ENCODE peak calls at places on chromosome 17, in eight cellular contexts. F, N, V, P, I, S, H and A are unnamed samples.

GRCh38 chr17:73640691-73641090 is 3.6 kb downstream of the SDK2 start:
- DNase-seq in I (no peak), V (no peak), H (no peak), P (no peak), N (no peak), S (no peak), F (no peak), A (no peak)

GRCh38 chr17:60390881-60391418 is 983 bp downstream of the USP32 start:
- DNase-seq in H (no peak), S (peak; percentile 25), I (peak; percentile 4), P (no peak), F (peak; percentile 45), V (peak; percentile 25), N (peak; percentile 25), A (no peak)

GRCh38 chr17:75822800-75823166 is 21.4 kb downstream of the UNC13D start:
- DNase-seq in H (no peak), F (no peak), I (no peak), P (no peak), N (no peak), S (no peak), V (no peak), A (no peak)

GRCh38 chr17:10463402-10463801 is 6.0 kb downstream of the MYH4 start:
- DNase-seq in I (no peak), V (no peak), N (no peak), S (no peak), H (no peak), P (no peak), F (no peak), A (no peak)

GRCh38 chr17:31696184-31696602 is 162.9 kb downstream of the COPRS start:
- DNase-seq in I (no peak), V (no peak), N (peak; percentile 72), P (peak; percentile 60), S (no peak), F (no peak), H (peak; percentile 88), A (peak; percentile 81)

GRCh38 chr17:75111777-75112176 is 2.0 kb downstream of the ARMC7 start:
- DNase-seq in F (no peak), P (no peak), S (no peak), I (no peak), N (no peak), V (no peak), H (no peak), A (no peak)

GRCh38 chr17:75032896-75033294 is 13.9 kb downstream of the ATP5PD start:
- DNase-seq in V (no peak), F (peak; percentile 48), N (peak; percentile 34), P (no peak), S (peak; percentile 52), H (no peak), I (no peak), A (no peak)

GRCh38 chr17:49741692-49742076 is 22.2 kb downstream of the FAM117A start:
- DNase-seq in H (no peak), N (no peak), P (no peak), S (no peak), V (no peak), I (no peak), F (peak; percentile 57), A (no peak)

GRCh38 chr17:48483471-48484131 is 47.2 kb downstream of the HOXB1 start:
- DNase-seq in V (no peak), P (no peak), S (no peak), N (no peak), H (no peak), I (peak; percentile 66), F (no peak), A (peak; percentile 70)

GRCh38 chr17:65314212-65314611 is 177.0 kb downstream of the RGS9 start:
- DNase-seq in H (no peak), V (no peak), S (no peak), N (no peak), P (no peak), F (no peak), I (no peak), A (no peak)

GRCh38 chr17:55453836-55454557 is 32.4 kb upstream of the MMD start:
- DNase-seq in F (no peak), V (no peak), I (no peak), N (no peak), S (no peak), P (no peak), H (no peak), A (no peak)

GRCh38 chr17:50461550-50462132 is 7.0 kb downstream of the CHAD start:
- DNase-seq in I (no peak), P (no peak), N (no peak), H (no peak), F (no peak), V (no peak), S (no peak), A (no peak)

GRCh38 chr17:4599505-4600281 is 15.4 kb downstream of the SMTNL2 start:
- DNase-seq in I (no peak), N (no peak), F (peak; percentile 75), V (no peak), H (peak; percentile 73), P (peak; percentile 94), S (no peak), A (peak; percentile 83)

GRCh38 chr17:78315355-78316114 is 44.3 kb downstream of the SOCS3 start:
- DNase-seq in V (no peak), H (peak; percentile 76), P (no peak), F (no peak), S (peak; percentile 99), I (peak; percentile 87), N (peak; percentile 86), A (no peak)

GRCh38 chr17:16352838-16353701 is at the start of gene CENPV:
- DNase-seq in H (peak; percentile 32), V (peak; percentile 73), P (peak; percentile 96), N (peak; percentile 28), I (peak; percentile 66), F (peak; percentile 64), S (peak; percentile 91), A (peak; percentile 56)

GRCh38 chr17:34519286-34519685 is 60.1 kb upstream of the TMEM132E start:
- DNase-seq in I (peak; percentile 20), V (no peak), N (no peak), H (no peak), S (no peak), P (peak; percentile 85), F (peak; percentile 54), A (no peak)

GRCh38 chr17:74798239-74798707 is 22.1 kb upstream of the NAT9 start:
- DNase-seq in F (no peak), S (no peak), P (no peak), H (no peak), V (no peak), I (no peak), N (no peak), A (no peak)

DNA sequence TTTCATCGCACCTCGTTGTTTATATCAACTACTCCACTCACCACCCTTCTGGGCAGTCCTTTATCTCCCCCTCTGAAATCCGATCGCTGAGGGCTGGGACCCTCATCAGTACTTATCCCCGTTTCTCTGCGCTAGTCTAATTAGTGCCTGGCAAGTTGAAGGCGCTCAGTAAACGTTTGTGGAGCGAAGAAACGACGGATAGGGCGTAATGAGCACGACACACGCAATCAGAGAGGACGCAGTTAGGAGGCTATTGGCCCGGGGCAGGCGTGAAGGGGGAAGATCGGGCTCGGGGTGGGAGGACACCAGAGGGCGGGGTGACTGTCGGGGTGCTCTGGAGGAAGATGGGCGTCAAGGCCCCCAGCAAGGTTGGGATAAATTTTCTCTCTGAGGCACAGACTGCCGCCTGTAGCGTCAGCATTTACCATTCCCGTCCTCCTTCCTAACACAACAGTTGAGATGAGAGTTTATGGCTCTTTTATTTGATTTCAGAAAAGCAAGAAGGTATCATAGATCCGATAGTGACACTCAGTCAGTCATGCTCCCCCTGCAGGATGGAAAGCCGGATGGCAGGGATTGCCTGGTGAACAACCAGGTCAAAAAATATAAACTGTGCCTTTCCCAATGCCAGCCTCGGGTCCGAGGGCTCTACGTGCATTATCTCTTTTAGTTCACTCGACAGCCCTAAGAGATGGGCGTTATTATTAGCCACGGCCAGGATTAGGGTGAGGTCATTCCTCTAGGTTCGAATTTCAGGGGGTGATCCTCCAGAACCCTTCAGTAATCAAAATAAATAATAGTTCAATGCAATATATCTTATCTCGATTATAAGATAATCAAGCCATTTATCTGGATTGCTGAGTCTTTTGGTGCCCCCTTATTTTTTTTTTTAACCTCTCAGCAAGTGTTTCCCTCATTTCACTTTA is 9.5 kb upstream of the ARL4D start:
- DNase-seq in I (peak; percentile 84), N (peak; percentile 89), H (peak; percentile 79), F (peak; percentile 89), S (peak; percentile 79), P (peak; percentile 78), V (peak; percentile 64), A (peak; percentile 64)
- TF ChIP-seq CTCF in I (peak; percentile 92), N (peak; percentile 91), H (peak; percentile 91), F (peak; percentile 94), S (peak; percentile 96), P (peak; percentile 91), V (no peak), A (peak; percentile 84)

GRCh38 chr17:28367641-28368305 is 2.3 kb downstream of the VTN start:
- DNase-seq in S (no peak), N (no peak), F (no peak), I (no peak), P (no peak), H (no peak), V (no peak), A (no peak)
- TF ChIP-seq CTCF in S (no peak), N (no peak), F (no peak), I (no peak), P (no peak), H (no peak), V (no peak), A (no peak)

GRCh38 chr17:35665662-35666061 is 65.8 kb upstream of the RASL10B start:
- DNase-seq in I (no peak), V (no peak), F (no peak), N (no peak), S (no peak), H (no peak), P (no peak), A (no peak)

GRCh38 chr17:35664685-35665084 is 66.8 kb upstream of the RASL10B start:
- DNase-seq in F (no peak), P (no peak), N (no peak), I (no peak), H (no peak), S (no peak), V (no peak), A (no peak)

GRCh38 chr17:35655303-35655702 is 68.2 kb downstream of the AP2B1 start:
- DNase-seq in N (no peak), I (no peak), P (no peak), F (no peak), V (no peak), H (no peak), S (no peak), A (no peak)

GRCh38 chr17:35666070-35666469 is 65.4 kb upstream of the RASL10B start:
- DNase-seq in N (no peak), F (no peak), H (no peak), V (no peak), P (no peak), I (no peak), S (no peak), A (no peak)

DNA sequence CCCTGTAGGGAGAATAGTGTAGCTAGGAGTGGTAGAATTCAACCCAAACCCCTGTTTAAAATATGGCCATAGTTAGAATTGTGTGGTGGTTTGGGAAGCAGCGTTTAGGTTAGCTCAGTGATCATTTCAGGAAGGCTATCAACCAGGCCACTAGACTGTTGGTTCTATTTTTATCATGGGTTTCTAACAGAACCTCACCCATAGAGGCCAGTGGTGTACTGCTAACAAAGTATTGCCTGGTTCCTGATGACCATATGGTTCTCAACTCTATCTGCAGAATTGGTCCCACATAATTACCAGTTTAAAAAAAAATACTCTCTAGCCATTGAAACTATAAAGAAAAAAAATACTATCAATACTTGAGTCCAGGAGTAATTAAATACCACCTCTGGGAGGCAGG is 70.5 kb upstream of the RASL10B start:
- DNase-seq in I (no peak), S (no peak), H (no peak), P (no peak), V (no peak), N (no peak), F (peak; percentile 9), A (no peak)
- TF ChIP-seq CTCF in I (no peak), S (no peak), H (peak; percentile 56), P (peak; percentile 18), V (no peak), N (no peak), F (peak; percentile 38), A (no peak)

GRCh38 chr17:7213895-7214299 is 5.7 kb downstream of the DLG4 start:
- DNase-seq in N (peak; percentile 55), H (peak; percentile 52), S (peak; percentile 94), V (no peak), F (peak; percentile 92), P (peak; percentile 99), I (no peak), A (peak; percentile 84)
- TF ChIP-seq CTCF in N (peak; percentile 14), H (peak; percentile 32), S (peak; percentile 64), V (no peak), F (peak; percentile 70), P (peak; percentile 88), I (no peak), A (peak; percentile 51)